ENCODE peak calls at places on chromosome 4, in eight cellular contexts. One of them, this sample, is unnamed.

GRCh38 chr4:185134176-185134869 is 8.7 kb upstream of the SLC25A4 start:
- DNase-seq in effector memory CD8-positive, alpha-beta T cell: no peak
- DNase-seq in stimulated activated CD4-positive, alpha-beta T cell treated with anti-CD3 and anti-CD28 coated beads, Interleukin-2, amount 100 ng/mL, for 24 hours: no peak
- DNase-seq in activated T-cell treated with anti-CD3 and anti-CD28 coated beads, Interleukin-2, amount 50 U/mL, for 4 hours: no peak
- DNase-seq in AG04449: no peak
- DNase-seq in CD8-positive, alpha-beta memory T cell: no peak
- DNase-seq in posterior vena cava: no peak
- DNase-seq in activated CD4-positive, alpha-beta T cell treated with anti-CD3 and anti-CD28 coated beads, Interleukin-2, amount 10 ng/mL, durations not matched to agents 24 days and 14 days: peak; percentile 68
- DNase-seq in this sample: peak; percentile 21

GRCh38 chr4:136412708-136413107 is 1119.6 kb downstream of the PCDH18 start:
- DNase-seq in effector memory CD8-positive, alpha-beta T cell: no peak
- DNase-seq in stimulated activated CD4-positive, alpha-beta T cell treated with anti-CD3 and anti-CD28 coated beads, Interleukin-2, amount 100 ng/mL, for 24 hours: no peak
- DNase-seq in activated T-cell treated with anti-CD3 and anti-CD28 coated beads, Interleukin-2, amount 50 U/mL, for 4 hours: no peak
- DNase-seq in AG04449: no peak
- DNase-seq in CD8-positive, alpha-beta memory T cell: no peak
- DNase-seq in posterior vena cava: no peak
- DNase-seq in activated CD4-positive, alpha-beta T cell treated with anti-CD3 and anti-CD28 coated beads, Interleukin-2, amount 10 ng/mL, durations not matched to agents 24 days and 14 days: no peak
- DNase-seq in this sample: no peak

GRCh38 chr4:154622598-154622997 is 10.1 kb upstream of the FGG start:
- DNase-seq in effector memory CD8-positive, alpha-beta T cell: no peak
- DNase-seq in stimulated activated CD4-positive, alpha-beta T cell treated with anti-CD3 and anti-CD28 coated beads, Interleukin-2, amount 100 ng/mL, for 24 hours: no peak
- DNase-seq in activated T-cell treated with anti-CD3 and anti-CD28 coated beads, Interleukin-2, amount 50 U/mL, for 4 hours: no peak
- DNase-seq in AG04449: no peak
- DNase-seq in CD8-positive, alpha-beta memory T cell: no peak
- DNase-seq in posterior vena cava: no peak
- DNase-seq in activated CD4-positive, alpha-beta T cell treated with anti-CD3 and anti-CD28 coated beads, Interleukin-2, amount 10 ng/mL, durations not matched to agents 24 days and 14 days: peak; percentile 79
- DNase-seq in this sample: peak; percentile 54

GRCh38 chr4:37002625-37003024 is 241.9 kb upstream of the NWD2 start:
- DNase-seq in effector memory CD8-positive, alpha-beta T cell: no peak
- DNase-seq in stimulated activated CD4-positive, alpha-beta T cell treated with anti-CD3 and anti-CD28 coated beads, Interleukin-2, amount 100 ng/mL, for 24 hours: no peak
- DNase-seq in activated T-cell treated with anti-CD3 and anti-CD28 coated beads, Interleukin-2, amount 50 U/mL, for 4 hours: no peak
- DNase-seq in AG04449: no peak
- DNase-seq in CD8-positive, alpha-beta memory T cell: no peak
- DNase-seq in posterior vena cava: no peak
- DNase-seq in activated CD4-positive, alpha-beta T cell treated with anti-CD3 and anti-CD28 coated beads, Interleukin-2, amount 10 ng/mL, durations not matched to agents 24 days and 14 days: no peak
- DNase-seq in this sample: no peak

GRCh38 chr4:162954976-162955375 is 211.7 kb downstream of the NAF1 start:
- DNase-seq in effector memory CD8-positive, alpha-beta T cell: no peak
- DNase-seq in stimulated activated CD4-positive, alpha-beta T cell treated with anti-CD3 and anti-CD28 coated beads, Interleukin-2, amount 100 ng/mL, for 24 hours: no peak
- DNase-seq in activated T-cell treated with anti-CD3 and anti-CD28 coated beads, Interleukin-2, amount 50 U/mL, for 4 hours: no peak
- DNase-seq in AG04449: no peak
- DNase-seq in CD8-positive, alpha-beta memory T cell: no peak
- DNase-seq in posterior vena cava: no peak
- DNase-seq in activated CD4-positive, alpha-beta T cell treated with anti-CD3 and anti-CD28 coated beads, Interleukin-2, amount 10 ng/mL, durations not matched to agents 24 days and 14 days: no peak
- DNase-seq in this sample: no peak

GRCh38 chr4:32172086-32172485 is 1451.9 kb downstream of the PCDH7 start:
- DNase-seq in effector memory CD8-positive, alpha-beta T cell: no peak
- DNase-seq in stimulated activated CD4-positive, alpha-beta T cell treated with anti-CD3 and anti-CD28 coated beads, Interleukin-2, amount 100 ng/mL, for 24 hours: no peak
- DNase-seq in activated T-cell treated with anti-CD3 and anti-CD28 coated beads, Interleukin-2, amount 50 U/mL, for 4 hours: no peak
- DNase-seq in AG04449: no peak
- DNase-seq in CD8-positive, alpha-beta memory T cell: no peak
- DNase-seq in posterior vena cava: no peak
- DNase-seq in activated CD4-positive, alpha-beta T cell treated with anti-CD3 and anti-CD28 coated beads, Interleukin-2, amount 10 ng/mL, durations not matched to agents 24 days and 14 days: no peak
- DNase-seq in this sample: no peak

GRCh38 chr4:154329268-154329858 is 162.2 kb downstream of the DCHS2 start:
- DNase-seq in effector memory CD8-positive, alpha-beta T cell: no peak
- DNase-seq in stimulated activated CD4-positive, alpha-beta T cell treated with anti-CD3 and anti-CD28 coated beads, Interleukin-2, amount 100 ng/mL, for 24 hours: no peak
- DNase-seq in activated T-cell treated with anti-CD3 and anti-CD28 coated beads, Interleukin-2, amount 50 U/mL, for 4 hours: no peak
- DNase-seq in AG04449: no peak
- DNase-seq in CD8-positive, alpha-beta memory T cell: no peak
- DNase-seq in posterior vena cava: no peak
- DNase-seq in activated CD4-positive, alpha-beta T cell treated with anti-CD3 and anti-CD28 coated beads, Interleukin-2, amount 10 ng/mL, durations not matched to agents 24 days and 14 days: no peak
- DNase-seq in this sample: peak; percentile 24

GRCh38 chr4:15197005-15197404 is 194.7 kb downstream of the CPEB2 start:
- DNase-seq in effector memory CD8-positive, alpha-beta T cell: no peak
- DNase-seq in stimulated activated CD4-positive, alpha-beta T cell treated with anti-CD3 and anti-CD28 coated beads, Interleukin-2, amount 100 ng/mL, for 24 hours: no peak
- DNase-seq in activated T-cell treated with anti-CD3 and anti-CD28 coated beads, Interleukin-2, amount 50 U/mL, for 4 hours: no peak
- DNase-seq in AG04449: no peak
- DNase-seq in CD8-positive, alpha-beta memory T cell: no peak
- DNase-seq in posterior vena cava: no peak
- DNase-seq in activated CD4-positive, alpha-beta T cell treated with anti-CD3 and anti-CD28 coated beads, Interleukin-2, amount 10 ng/mL, durations not matched to agents 24 days and 14 days: no peak
- DNase-seq in this sample: peak; percentile 25

GRCh38 chr4:84126061-84126787 is 372.9 kb downstream of the NKX6-1 start:
- DNase-seq in effector memory CD8-positive, alpha-beta T cell: no peak
- DNase-seq in stimulated activated CD4-positive, alpha-beta T cell treated with anti-CD3 and anti-CD28 coated beads, Interleukin-2, amount 100 ng/mL, for 24 hours: no peak
- DNase-seq in activated T-cell treated with anti-CD3 and anti-CD28 coated beads, Interleukin-2, amount 50 U/mL, for 4 hours: no peak
- DNase-seq in AG04449: no peak
- DNase-seq in CD8-positive, alpha-beta memory T cell: no peak
- DNase-seq in posterior vena cava: no peak
- DNase-seq in activated CD4-positive, alpha-beta T cell treated with anti-CD3 and anti-CD28 coated beads, Interleukin-2, amount 10 ng/mL, durations not matched to agents 24 days and 14 days: no peak
- DNase-seq in this sample: no peak

GRCh38 chr4:136637071-136637777 is 895.1 kb downstream of the PCDH18 start:
- DNase-seq in effector memory CD8-positive, alpha-beta T cell: no peak
- DNase-seq in stimulated activated CD4-positive, alpha-beta T cell treated with anti-CD3 and anti-CD28 coated beads, Interleukin-2, amount 100 ng/mL, for 24 hours: no peak
- DNase-seq in activated T-cell treated with anti-CD3 and anti-CD28 coated beads, Interleukin-2, amount 50 U/mL, for 4 hours: no peak
- DNase-seq in AG04449: no peak
- DNase-seq in CD8-positive, alpha-beta memory T cell: no peak
- DNase-seq in posterior vena cava: peak; percentile 78
- DNase-seq in activated CD4-positive, alpha-beta T cell treated with anti-CD3 and anti-CD28 coated beads, Interleukin-2, amount 10 ng/mL, durations not matched to agents 24 days and 14 days: no peak
- DNase-seq in this sample: peak; percentile 19

GRCh38 chr4:140296335-140296753 is 77.1 kb upstream of the SCOC start:
- DNase-seq in effector memory CD8-positive, alpha-beta T cell: no peak
- DNase-seq in stimulated activated CD4-positive, alpha-beta T cell treated with anti-CD3 and anti-CD28 coated beads, Interleukin-2, amount 100 ng/mL, for 24 hours: no peak
- DNase-seq in activated T-cell treated with anti-CD3 and anti-CD28 coated beads, Interleukin-2, amount 50 U/mL, for 4 hours: no peak
- DNase-seq in AG04449: peak; percentile 49
- DNase-seq in CD8-positive, alpha-beta memory T cell: no peak
- DNase-seq in posterior vena cava: peak; percentile 85
- DNase-seq in activated CD4-positive, alpha-beta T cell treated with anti-CD3 and anti-CD28 coated beads, Interleukin-2, amount 10 ng/mL, durations not matched to agents 24 days and 14 days: no peak
- DNase-seq in this sample: peak; percentile 42

GRCh38 chr4:185657191-185657590 is 121.9 kb upstream of the PDLIM3 start:
- DNase-seq in effector memory CD8-positive, alpha-beta T cell: no peak
- DNase-seq in stimulated activated CD4-positive, alpha-beta T cell treated with anti-CD3 and anti-CD28 coated beads, Interleukin-2, amount 100 ng/mL, for 24 hours: no peak
- DNase-seq in activated T-cell treated with anti-CD3 and anti-CD28 coated beads, Interleukin-2, amount 50 U/mL, for 4 hours: no peak
- DNase-seq in AG04449: no peak
- DNase-seq in CD8-positive, alpha-beta memory T cell: no peak
- DNase-seq in posterior vena cava: no peak
- DNase-seq in activated CD4-positive, alpha-beta T cell treated with anti-CD3 and anti-CD28 coated beads, Interleukin-2, amount 10 ng/mL, durations not matched to agents 24 days and 14 days: no peak
- DNase-seq in this sample: no peak

GRCh38 chr4:158268553-158268952 is 58.3 kb downstream of the TMEM144 start:
- DNase-seq in effector memory CD8-positive, alpha-beta T cell: no peak
- DNase-seq in stimulated activated CD4-positive, alpha-beta T cell treated with anti-CD3 and anti-CD28 coated beads, Interleukin-2, amount 100 ng/mL, for 24 hours: no peak
- DNase-seq in activated T-cell treated with anti-CD3 and anti-CD28 coated beads, Interleukin-2, amount 50 U/mL, for 4 hours: no peak
- DNase-seq in AG04449: no peak
- DNase-seq in CD8-positive, alpha-beta memory T cell: no peak
- DNase-seq in posterior vena cava: no peak
- DNase-seq in activated CD4-positive, alpha-beta T cell treated with anti-CD3 and anti-CD28 coated beads, Interleukin-2, amount 10 ng/mL, durations not matched to agents 24 days and 14 days: no peak
- DNase-seq in this sample: no peak

GRCh38 chr4:124713213-124713592 is 671 bp upstream of the ANKRD50 start:
- DNase-seq in effector memory CD8-positive, alpha-beta T cell: no peak
- DNase-seq in stimulated activated CD4-positive, alpha-beta T cell treated with anti-CD3 and anti-CD28 coated beads, Interleukin-2, amount 100 ng/mL, for 24 hours: peak; percentile 12
- DNase-seq in activated T-cell treated with anti-CD3 and anti-CD28 coated beads, Interleukin-2, amount 50 U/mL, for 4 hours: no peak
- DNase-seq in AG04449: no peak
- DNase-seq in CD8-positive, alpha-beta memory T cell: peak; percentile 43
- DNase-seq in posterior vena cava: peak; percentile 89
- DNase-seq in activated CD4-positive, alpha-beta T cell treated with anti-CD3 and anti-CD28 coated beads, Interleukin-2, amount 10 ng/mL, durations not matched to agents 24 days and 14 days: peak; percentile 58
- DNase-seq in this sample: peak; percentile 55

GRCh38 chr4:23827971-23828680 is 61.7 kb downstream of the PPARGC1A start:
- DNase-seq in effector memory CD8-positive, alpha-beta T cell: no peak
- DNase-seq in stimulated activated CD4-positive, alpha-beta T cell treated with anti-CD3 and anti-CD28 coated beads, Interleukin-2, amount 100 ng/mL, for 24 hours: no peak
- DNase-seq in activated T-cell treated with anti-CD3 and anti-CD28 coated beads, Interleukin-2, amount 50 U/mL, for 4 hours: no peak
- DNase-seq in AG04449: no peak
- DNase-seq in CD8-positive, alpha-beta memory T cell: no peak
- DNase-seq in posterior vena cava: no peak
- DNase-seq in activated CD4-positive, alpha-beta T cell treated with anti-CD3 and anti-CD28 coated beads, Interleukin-2, amount 10 ng/mL, durations not matched to agents 24 days and 14 days: no peak
- DNase-seq in this sample: no peak

GRCh38 chr4:161003418-161004057 is 1160.3 kb downstream of the FSTL5 start:
- DNase-seq in effector memory CD8-positive, alpha-beta T cell: no peak
- DNase-seq in stimulated activated CD4-positive, alpha-beta T cell treated with anti-CD3 and anti-CD28 coated beads, Interleukin-2, amount 100 ng/mL, for 24 hours: no peak
- DNase-seq in activated T-cell treated with anti-CD3 and anti-CD28 coated beads, Interleukin-2, amount 50 U/mL, for 4 hours: no peak
- DNase-seq in AG04449: no peak
- DNase-seq in CD8-positive, alpha-beta memory T cell: no peak
- DNase-seq in posterior vena cava: no peak
- DNase-seq in activated CD4-positive, alpha-beta T cell treated with anti-CD3 and anti-CD28 coated beads, Interleukin-2, amount 10 ng/mL, durations not matched to agents 24 days and 14 days: no peak
- DNase-seq in this sample: no peak

GRCh38 chr4:56979674-56980073 is 978 bp downstream of the POLR2B start:
- DNase-seq in effector memory CD8-positive, alpha-beta T cell: peak; percentile 38
- DNase-seq in stimulated activated CD4-positive, alpha-beta T cell treated with anti-CD3 and anti-CD28 coated beads, Interleukin-2, amount 100 ng/mL, for 24 hours: peak; percentile 61
- DNase-seq in activated T-cell treated with anti-CD3 and anti-CD28 coated beads, Interleukin-2, amount 50 U/mL, for 4 hours: peak; percentile 13
- DNase-seq in AG04449: no peak
- DNase-seq in CD8-positive, alpha-beta memory T cell: peak; percentile 58
- DNase-seq in posterior vena cava: no peak
- DNase-seq in activated CD4-positive, alpha-beta T cell treated with anti-CD3 and anti-CD28 coated beads, Interleukin-2, amount 10 ng/mL, durations not matched to agents 24 days and 14 days: peak; percentile 87
- DNase-seq in this sample: no peak

GRCh38 chr4:80266902-80267380 is 477 bp downstream of the FGF5 start:
- DNase-seq in effector memory CD8-positive, alpha-beta T cell: no peak
- DNase-seq in stimulated activated CD4-positive, alpha-beta T cell treated with anti-CD3 and anti-CD28 coated beads, Interleukin-2, amount 100 ng/mL, for 24 hours: peak; percentile 12
- DNase-seq in activated T-cell treated with anti-CD3 and anti-CD28 coated beads, Interleukin-2, amount 50 U/mL, for 4 hours: no peak
- DNase-seq in AG04449: no peak
- DNase-seq in CD8-positive, alpha-beta memory T cell: no peak
- DNase-seq in posterior vena cava: peak; percentile 74
- DNase-seq in activated CD4-positive, alpha-beta T cell treated with anti-CD3 and anti-CD28 coated beads, Interleukin-2, amount 10 ng/mL, durations not matched to agents 24 days and 14 days: no peak
- DNase-seq in this sample: peak; percentile 46

GRCh38 chr4:145709843-145710242 is 29.9 kb downstream of the C4orf51 start:
- DNase-seq in effector memory CD8-positive, alpha-beta T cell: no peak
- DNase-seq in stimulated activated CD4-positive, alpha-beta T cell treated with anti-CD3 and anti-CD28 coated beads, Interleukin-2, amount 100 ng/mL, for 24 hours: no peak
- DNase-seq in activated T-cell treated with anti-CD3 and anti-CD28 coated beads, Interleukin-2, amount 50 U/mL, for 4 hours: no peak
- DNase-seq in AG04449: peak; percentile 86
- DNase-seq in CD8-positive, alpha-beta memory T cell: no peak
- DNase-seq in posterior vena cava: no peak
- DNase-seq in activated CD4-positive, alpha-beta T cell treated with anti-CD3 and anti-CD28 coated beads, Interleukin-2, amount 10 ng/mL, durations not matched to agents 24 days and 14 days: no peak
- DNase-seq in this sample: no peak

GRCh38 chr4:76952631-76953587 is 3.4 kb downstream of the SEPTIN11 start:
- DNase-seq in effector memory CD8-positive, alpha-beta T cell: no peak
- DNase-seq in stimulated activated CD4-positive, alpha-beta T cell treated with anti-CD3 and anti-CD28 coated beads, Interleukin-2, amount 100 ng/mL, for 24 hours: no peak
- DNase-seq in activated T-cell treated with anti-CD3 and anti-CD28 coated beads, Interleukin-2, amount 50 U/mL, for 4 hours: no peak
- DNase-seq in AG04449: no peak
- DNase-seq in CD8-positive, alpha-beta memory T cell: no peak
- DNase-seq in posterior vena cava: no peak
- DNase-seq in activated CD4-positive, alpha-beta T cell treated with anti-CD3 and anti-CD28 coated beads, Interleukin-2, amount 10 ng/mL, durations not matched to agents 24 days and 14 days: no peak
- DNase-seq in this sample: no peak

GRCh38 chr4:147786031-147786430 is 54.1 kb downstream of the ARHGAP10 start:
- DNase-seq in effector memory CD8-positive, alpha-beta T cell: no peak
- DNase-seq in stimulated activated CD4-positive, alpha-beta T cell treated with anti-CD3 and anti-CD28 coated beads, Interleukin-2, amount 100 ng/mL, for 24 hours: no peak
- DNase-seq in activated T-cell treated with anti-CD3 and anti-CD28 coated beads, Interleukin-2, amount 50 U/mL, for 4 hours: no peak
- DNase-seq in AG04449: no peak
- DNase-seq in CD8-positive, alpha-beta memory T cell: no peak
- DNase-seq in posterior vena cava: no peak
- DNase-seq in activated CD4-positive, alpha-beta T cell treated with anti-CD3 and anti-CD28 coated beads, Interleukin-2, amount 10 ng/mL, durations not matched to agents 24 days and 14 days: no peak
- DNase-seq in this sample: no peak

GRCh38 chr4:93776386-93777080 is 52.0 kb upstream of the ATOH1 start:
- DNase-seq in effector memory CD8-positive, alpha-beta T cell: no peak
- DNase-seq in stimulated activated CD4-positive, alpha-beta T cell treated with anti-CD3 and anti-CD28 coated beads, Interleukin-2, amount 100 ng/mL, for 24 hours: no peak
- DNase-seq in activated T-cell treated with anti-CD3 and anti-CD28 coated beads, Interleukin-2, amount 50 U/mL, for 4 hours: no peak
- DNase-seq in AG04449: no peak
- DNase-seq in CD8-positive, alpha-beta memory T cell: no peak
- DNase-seq in posterior vena cava: no peak
- DNase-seq in activated CD4-positive, alpha-beta T cell treated with anti-CD3 and anti-CD28 coated beads, Interleukin-2, amount 10 ng/mL, durations not matched to agents 24 days and 14 days: no peak
- DNase-seq in this sample: no peak

GRCh38 chr4:174503079-174503724 is 19.1 kb downstream of the HPGD start:
- DNase-seq in effector memory CD8-positive, alpha-beta T cell: no peak
- DNase-seq in stimulated activated CD4-positive, alpha-beta T cell treated with anti-CD3 and anti-CD28 coated beads, Interleukin-2, amount 100 ng/mL, for 24 hours: no peak
- DNase-seq in activated T-cell treated with anti-CD3 and anti-CD28 coated beads, Interleukin-2, amount 50 U/mL, for 4 hours: no peak
- DNase-seq in AG04449: no peak
- DNase-seq in CD8-positive, alpha-beta memory T cell: no peak
- DNase-seq in posterior vena cava: no peak
- DNase-seq in activated CD4-positive, alpha-beta T cell treated with anti-CD3 and anti-CD28 coated beads, Interleukin-2, amount 10 ng/mL, durations not matched to agents 24 days and 14 days: no peak
- DNase-seq in this sample: no peak

GRCh38 chr4:89863533-89863932 is 26.6 kb upstream of the SNCA start:
- DNase-seq in effector memory CD8-positive, alpha-beta T cell: no peak
- DNase-seq in stimulated activated CD4-positive, alpha-beta T cell treated with anti-CD3 and anti-CD28 coated beads, Interleukin-2, amount 100 ng/mL, for 24 hours: no peak
- DNase-seq in activated T-cell treated with anti-CD3 and anti-CD28 coated beads, Interleukin-2, amount 50 U/mL, for 4 hours: no peak
- DNase-seq in AG04449: no peak
- DNase-seq in CD8-positive, alpha-beta memory T cell: no peak
- DNase-seq in posterior vena cava: no peak
- DNase-seq in activated CD4-positive, alpha-beta T cell treated with anti-CD3 and anti-CD28 coated beads, Interleukin-2, amount 10 ng/mL, durations not matched to agents 24 days and 14 days: no peak
- DNase-seq in this sample: no peak

GRCh38 chr4:150283689-150284088 is 205.4 kb downstream of the DCLK2 start:
- DNase-seq in effector memory CD8-positive, alpha-beta T cell: no peak
- DNase-seq in stimulated activated CD4-positive, alpha-beta T cell treated with anti-CD3 and anti-CD28 coated beads, Interleukin-2, amount 100 ng/mL, for 24 hours: no peak
- DNase-seq in activated T-cell treated with anti-CD3 and anti-CD28 coated beads, Interleukin-2, amount 50 U/mL, for 4 hours: no peak
- DNase-seq in AG04449: peak; percentile 94
- DNase-seq in CD8-positive, alpha-beta memory T cell: no peak
- DNase-seq in posterior vena cava: no peak
- DNase-seq in activated CD4-positive, alpha-beta T cell treated with anti-CD3 and anti-CD28 coated beads, Interleukin-2, amount 10 ng/mL, durations not matched to agents 24 days and 14 days: no peak
- DNase-seq in this sample: no peak

GRCh38 chr4:158823461-158823873 is 54.6 kb downstream of the FNIP2 start:
- DNase-seq in effector memory CD8-positive, alpha-beta T cell: no peak
- DNase-seq in stimulated activated CD4-positive, alpha-beta T cell treated with anti-CD3 and anti-CD28 coated beads, Interleukin-2, amount 100 ng/mL, for 24 hours: no peak
- DNase-seq in activated T-cell treated with anti-CD3 and anti-CD28 coated beads, Interleukin-2, amount 50 U/mL, for 4 hours: no peak
- DNase-seq in AG04449: no peak
- DNase-seq in CD8-positive, alpha-beta memory T cell: no peak
- DNase-seq in posterior vena cava: no peak
- DNase-seq in activated CD4-positive, alpha-beta T cell treated with anti-CD3 and anti-CD28 coated beads, Interleukin-2, amount 10 ng/mL, durations not matched to agents 24 days and 14 days: peak; percentile 61
- DNase-seq in this sample: no peak

GRCh38 chr4:101020956-101021355 is 326.4 kb downstream of the PPP3CA start:
- DNase-seq in effector memory CD8-positive, alpha-beta T cell: no peak
- DNase-seq in stimulated activated CD4-positive, alpha-beta T cell treated with anti-CD3 and anti-CD28 coated beads, Interleukin-2, amount 100 ng/mL, for 24 hours: no peak
- DNase-seq in activated T-cell treated with anti-CD3 and anti-CD28 coated beads, Interleukin-2, amount 50 U/mL, for 4 hours: no peak
- DNase-seq in AG04449: no peak
- DNase-seq in CD8-positive, alpha-beta memory T cell: no peak
- DNase-seq in posterior vena cava: no peak
- DNase-seq in activated CD4-positive, alpha-beta T cell treated with anti-CD3 and anti-CD28 coated beads, Interleukin-2, amount 10 ng/mL, durations not matched to agents 24 days and 14 days: peak; percentile 77
- DNase-seq in this sample: no peak

GRCh38 chr4:169604131-169604900 is 8.1 kb downstream of the NEK1 start:
- DNase-seq in effector memory CD8-positive, alpha-beta T cell: no peak
- DNase-seq in stimulated activated CD4-positive, alpha-beta T cell treated with anti-CD3 and anti-CD28 coated beads, Interleukin-2, amount 100 ng/mL, for 24 hours: no peak
- DNase-seq in activated T-cell treated with anti-CD3 and anti-CD28 coated beads, Interleukin-2, amount 50 U/mL, for 4 hours: no peak
- DNase-seq in AG04449: no peak
- DNase-seq in CD8-positive, alpha-beta memory T cell: no peak
- DNase-seq in posterior vena cava: no peak
- DNase-seq in activated CD4-positive, alpha-beta T cell treated with anti-CD3 and anti-CD28 coated beads, Interleukin-2, amount 10 ng/mL, durations not matched to agents 24 days and 14 days: no peak
- DNase-seq in this sample: no peak

GRCh38 chr4:153816542-153816941 is 27.7 kb upstream of the SFRP2 start:
- DNase-seq in effector memory CD8-positive, alpha-beta T cell: no peak
- DNase-seq in stimulated activated CD4-positive, alpha-beta T cell treated with anti-CD3 and anti-CD28 coated beads, Interleukin-2, amount 100 ng/mL, for 24 hours: no peak
- DNase-seq in activated T-cell treated with anti-CD3 and anti-CD28 coated beads, Interleukin-2, amount 50 U/mL, for 4 hours: no peak
- DNase-seq in AG04449: no peak
- DNase-seq in CD8-positive, alpha-beta memory T cell: no peak
- DNase-seq in posterior vena cava: no peak
- DNase-seq in activated CD4-positive, alpha-beta T cell treated with anti-CD3 and anti-CD28 coated beads, Interleukin-2, amount 10 ng/mL, durations not matched to agents 24 days and 14 days: no peak
- DNase-seq in this sample: no peak

GRCh38 chr4:25299476-25300203 is 12.9 kb upstream of the ZCCHC4 start:
- DNase-seq in effector memory CD8-positive, alpha-beta T cell: no peak
- DNase-seq in stimulated activated CD4-positive, alpha-beta T cell treated with anti-CD3 and anti-CD28 coated beads, Interleukin-2, amount 100 ng/mL, for 24 hours: no peak
- DNase-seq in activated T-cell treated with anti-CD3 and anti-CD28 coated beads, Interleukin-2, amount 50 U/mL, for 4 hours: no peak
- DNase-seq in AG04449: no peak
- DNase-seq in CD8-positive, alpha-beta memory T cell: no peak
- DNase-seq in posterior vena cava: no peak
- DNase-seq in activated CD4-positive, alpha-beta T cell treated with anti-CD3 and anti-CD28 coated beads, Interleukin-2, amount 10 ng/mL, durations not matched to agents 24 days and 14 days: no peak
- DNase-seq in this sample: no peak

GRCh38 chr4:105632599-105632998 is 75.9 kb downstream of the INTS12 start:
- DNase-seq in effector memory CD8-positive, alpha-beta T cell: no peak
- DNase-seq in stimulated activated CD4-positive, alpha-beta T cell treated with anti-CD3 and anti-CD28 coated beads, Interleukin-2, amount 100 ng/mL, for 24 hours: no peak
- DNase-seq in activated T-cell treated with anti-CD3 and anti-CD28 coated beads, Interleukin-2, amount 50 U/mL, for 4 hours: no peak
- DNase-seq in AG04449: no peak
- DNase-seq in CD8-positive, alpha-beta memory T cell: no peak
- DNase-seq in posterior vena cava: no peak
- DNase-seq in activated CD4-positive, alpha-beta T cell treated with anti-CD3 and anti-CD28 coated beads, Interleukin-2, amount 10 ng/mL, durations not matched to agents 24 days and 14 days: no peak
- DNase-seq in this sample: no peak

GRCh38 chr4:125664091-125664767 is 349.5 kb downstream of the FAT4 start:
- DNase-seq in effector memory CD8-positive, alpha-beta T cell: no peak
- DNase-seq in stimulated activated CD4-positive, alpha-beta T cell treated with anti-CD3 and anti-CD28 coated beads, Interleukin-2, amount 100 ng/mL, for 24 hours: no peak
- DNase-seq in activated T-cell treated with anti-CD3 and anti-CD28 coated beads, Interleukin-2, amount 50 U/mL, for 4 hours: no peak
- DNase-seq in AG04449: no peak
- DNase-seq in CD8-positive, alpha-beta memory T cell: no peak
- DNase-seq in posterior vena cava: no peak
- DNase-seq in activated CD4-positive, alpha-beta T cell treated with anti-CD3 and anti-CD28 coated beads, Interleukin-2, amount 10 ng/mL, durations not matched to agents 24 days and 14 days: no peak
- DNase-seq in this sample: no peak

GRCh38 chr4:20687894-20688293 is 12.4 kb upstream of the PACRGL start:
- DNase-seq in effector memory CD8-positive, alpha-beta T cell: no peak
- DNase-seq in stimulated activated CD4-positive, alpha-beta T cell treated with anti-CD3 and anti-CD28 coated beads, Interleukin-2, amount 100 ng/mL, for 24 hours: no peak
- DNase-seq in activated T-cell treated with anti-CD3 and anti-CD28 coated beads, Interleukin-2, amount 50 U/mL, for 4 hours: no peak
- DNase-seq in AG04449: peak; percentile 57
- DNase-seq in CD8-positive, alpha-beta memory T cell: no peak
- DNase-seq in posterior vena cava: no peak
- DNase-seq in activated CD4-positive, alpha-beta T cell treated with anti-CD3 and anti-CD28 coated beads, Interleukin-2, amount 10 ng/mL, durations not matched to agents 24 days and 14 days: no peak
- DNase-seq in this sample: no peak

This sample was measured in HEK293T.